ENCODE peak calls at places on chromosomes 11 and 22, in four cellular contexts. L, Y, C and A are unnamed samples.

GRCh38 chr22:36286096-36286957 is 33.4 kb downstream of the APOL1 start:
- DNase-seq in L (peak; percentile 86), Y (peak; percentile 72), C (peak; percentile 57), A (peak; percentile 40)

GRCh38 chr11:57311109-57311936 is 13.4 kb downstream of the TNKS1BP1 start:
- DNase-seq in Y (peak; percentile 98), C (no peak), L (peak; percentile 98), A (peak; percentile 23)

GRCh38 chr11:69567951-69568808 is 72.8 kb upstream of the CCND1 start:
- DNase-seq in L (peak; percentile 30), Y (no peak), C (no peak), A (no peak)

GRCh38 chr11:62054484-62055121 is 69.2 kb upstream of the INCENP start:
- DNase-seq in Y (peak; percentile 45), L (no peak), C (no peak), A (peak; percentile 48)

GRCh38 chr11:13962562-13963168 is at the start of gene SPON1:
- DNase-seq in Y (peak; percentile 41), L (peak; percentile 69), C (no peak), A (peak; percentile 30)

GRCh38 chr11:34111722-34112270 is 6.4 kb downstream of the NAT10 start:
- DNase-seq in L (no peak), C (no peak), Y (no peak), A (no peak)

GRCh38 chr11:113176561-113176960 is 137.8 kb upstream of the TTC12 start:
- DNase-seq in Y (peak; percentile 35), C (no peak), L (peak; percentile 66), A (no peak)

GRCh38 chr22:49749227-49749626 is 78.4 kb downstream of the BRD1 start:
- DNase-seq in C (no peak), Y (no peak), L (no peak), A (no peak)

GRCh38 chr11:64356498-64357411 is 2.2 kb upstream of the RPS6KA4 start:
- DNase-seq in L (peak; percentile 56), Y (peak; percentile 73), C (no peak), A (no peak)